ENCODE peak calls at places on chromosomes 6 and 20, in six cellular contexts. B, X, G, U, Y and W are unnamed samples.

GRCh38 chr6:13278184-13278583 is 50.2 kb downstream of the TBC1D7 start:
- DNase-seq in B (no peak), X (no peak), G (no peak), U (peak; percentile 71), Y (no peak), W (no peak)

GRCh38 chr20:33262658-33263065 is 20.4 kb upstream of the BPIFB1 start:
- DNase-seq in B (peak; percentile 82), X (no peak), G (no peak), U (no peak), Y (peak; percentile 20), W (no peak)

GRCh38 chr6:130644175-130644574 is 183.0 kb upstream of the SMLR1 start:
- DNase-seq in B (no peak), X (no peak), G (no peak), U (no peak), Y (no peak), W (no peak)

GRCh38 chr6:167702241-167702827 is 124.4 kb upstream of the AFDN start:
- DNase-seq in B (no peak), X (no peak), G (no peak), U (no peak), Y (no peak), W (no peak)

GRCh38 chr20:10680571-10680970 is 6.8 kb upstream of the JAG1 start:
- DNase-seq in B (no peak), X (no peak), G (no peak), U (no peak), Y (no peak), W (no peak)

GRCh38 chr6:161095916-161096315 is 104.3 kb downstream of the MAP3K4 start:
- DNase-seq in B (no peak), X (no peak), G (no peak), U (no peak), Y (no peak), W (no peak)

GRCh38 chr6:143778926-143779325 is 64.2 kb upstream of the LTV1 start:
- DNase-seq in B (no peak), X (no peak), G (no peak), U (no peak), Y (no peak), W (no peak)

GRCh38 chr6:6801002-6801329 is 212.4 kb downstream of the LY86 start:
- DNase-seq in B (no peak), X (no peak), G (no peak), U (no peak), Y (no peak), W (no peak)

GRCh38 chr6:9540534-9541126 is 874.2 kb downstream of the TFAP2A start:
- DNase-seq in B (peak; percentile 20), X (peak; percentile 7), G (no peak), U (no peak), Y (peak; percentile 46), W (no peak)

GRCh38 chr6:132614554-132614953 is 9.5 kb downstream of the TAAR2 start:
- DNase-seq in B (no peak), X (no peak), G (no peak), U (no peak), Y (no peak), W (no peak)

GRCh38 chr6:52253494-52253893 is 9.2 kb upstream of the IL17F start:
- DNase-seq in B (no peak), X (no peak), G (no peak), U (no peak), Y (no peak), W (no peak)

GRCh38 chr6:155521719-155522118 is 66.1 kb upstream of the NOX3 start:
- DNase-seq in B (no peak), X (no peak), G (no peak), U (no peak), Y (no peak), W (no peak)

GRCh38 chr6:85490516-85491248 is 40.8 kb downstream of the NT5E start:
- DNase-seq in B (no peak), X (no peak), G (no peak), U (peak; percentile 16), Y (no peak), W (no peak)

GRCh38 chr6:36765943-36766648 is 68.5 kb downstream of the RAB44 start:
- DNase-seq in B (peak; percentile 76), X (peak; percentile 86), G (no peak), U (peak; percentile 95), Y (peak; percentile 91), W (peak; percentile 86)

GRCh38 chr6:117267766-117268534 is 2.6 kb downstream of the VGLL2 start:
- DNase-seq in B (no peak), X (no peak), G (no peak), U (peak; percentile 75), Y (no peak), W (no peak)

GRCh38 chr6:145818796-145819195 is 4.2 kb upstream of the FBXO30 start:
- DNase-seq in B (no peak), X (no peak), G (no peak), U (no peak), Y (no peak), W (no peak)

GRCh38 chr20:46289416-46289815 is 18.9 kb downstream of the CDH22 start:
- DNase-seq in B (no peak), X (no peak), G (no peak), U (no peak), Y (no peak), W (no peak)

GRCh38 chr6:137724495-137725211 is 142.4 kb upstream of the TNFAIP3 start:
- DNase-seq in B (no peak), X (no peak), G (no peak), U (no peak), Y (no peak), W (no peak)

GRCh38 chr6:47308674-47309325 is 905 bp downstream of the TNFRSF21 start:
- DNase-seq in B (no peak), X (no peak), G (no peak), U (peak; percentile 77), Y (peak; percentile 27), W (peak; percentile 17)

GRCh38 chr6:134880487-134881190 is 69.3 kb downstream of the ALDH8A1 start:
- DNase-seq in B (no peak), X (no peak), G (no peak), U (no peak), Y (no peak), W (no peak)

GRCh38 chr20:8778387-8778786 is 290.5 kb upstream of the PLCB4 start:
- DNase-seq in B (no peak), X (no peak), G (no peak), U (no peak), Y (no peak), W (no peak)

GRCh38 chr6:31826793-31827285 is 699 bp upstream of the HSPA1B start:
- DNase-seq in B (no peak), X (peak; percentile 49), G (no peak), U (peak; percentile 62), Y (peak; percentile 78), W (peak; percentile 51)

GRCh38 chr6:37785002-37785687 is 34.4 kb upstream of the ZFAND3 start:
- DNase-seq in B (no peak), X (no peak), G (no peak), U (no peak), Y (no peak), W (no peak)

GRCh38 chr20:11902264-11902663 is 15.4 kb upstream of the BTBD3 start:
- DNase-seq in B (no peak), X (no peak), G (no peak), U (no peak), Y (no peak), W (no peak)

GRCh38 chr20:18537651-18538050 is 29.6 kb upstream of the SMIM26 start:
- DNase-seq in B (no peak), X (no peak), G (no peak), U (no peak), Y (no peak), W (no peak)

GRCh38 chr6:37628611-37629320 is 68.9 kb downstream of the MDGA1 start:
- DNase-seq in B (no peak), X (no peak), G (no peak), U (no peak), Y (no peak), W (no peak)

GRCh38 chr6:51717477-51717876 is 369.9 kb downstream of the PKHD1 start:
- DNase-seq in B (no peak), X (no peak), G (no peak), U (no peak), Y (no peak), W (no peak)

GRCh38 chr20:46126440-46127056 is 8.4 kb downstream of the CD40 start:
- DNase-seq in B (peak; percentile 74), X (no peak), G (no peak), U (no peak), Y (no peak), W (no peak)

GRCh38 chr6:15322781-15323536 is 77.1 kb downstream of the JARID2 start:
- DNase-seq in B (no peak), X (no peak), G (no peak), U (peak; percentile 43), Y (no peak), W (no peak)

GRCh38 chr6:35401514-35401913 is 50.6 kb upstream of the FANCE start:
- DNase-seq in B (no peak), X (no peak), G (no peak), U (no peak), Y (no peak), W (no peak)

GRCh38 chr6:35402856-35403191 is 49.3 kb upstream of the FANCE start:
- DNase-seq in B (no peak), X (no peak), G (no peak), U (no peak), Y (no peak), W (no peak)

GRCh38 chr6:35402136-35402855 is 49.8 kb upstream of the FANCE start:
- DNase-seq in B (peak; percentile 93), X (no peak), G (peak; percentile 51), U (no peak), Y (no peak), W (no peak)

GRCh38 chr6:35403544-35404442 is 48.3 kb upstream of the FANCE start:
- DNase-seq in B (no peak), X (no peak), G (no peak), U (no peak), Y (no peak), W (no peak)

GRCh38 chr6:35400901-35401311 is 51.2 kb upstream of the FANCE start:
- DNase-seq in B (no peak), X (no peak), G (no peak), U (no peak), Y (no peak), W (no peak)
- TF ChIP-seq POLR2A in B (no peak), X (no peak), G (no peak), U (no peak), Y (no peak), W (no peak)

GRCh38 chr20:40807094-40807623 is 118.1 kb upstream of the MAFB start:
- DNase-seq in B (no peak), X (no peak), G (no peak), U (no peak), Y (no peak), W (no peak)
- TF ChIP-seq POLR2AphosphoS5 in B (no peak), X (no peak), G (no peak), U (no peak), Y (no peak), W (no peak)

DNA sequence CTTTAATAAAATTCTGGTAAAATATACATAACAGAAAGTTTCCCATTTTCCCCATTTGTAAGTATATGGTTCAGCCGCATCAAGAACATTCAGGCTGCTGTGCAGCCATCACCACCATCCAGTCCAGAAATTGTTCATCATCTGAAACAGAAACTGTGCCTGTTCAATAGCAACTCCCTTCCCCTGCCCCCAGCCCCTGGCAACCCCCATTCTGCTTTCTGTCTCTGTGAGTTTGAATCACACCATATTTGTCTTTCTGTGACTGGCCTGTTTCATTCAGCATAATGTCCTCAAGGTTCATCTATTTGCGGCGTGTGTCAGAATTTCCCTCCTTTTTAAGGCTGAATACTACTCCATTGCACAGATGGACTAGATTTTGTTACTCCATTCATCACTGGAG is 19.1 kb downstream of the VSTM2L start:
- DNase-seq in B (no peak), X (no peak), G (peak; percentile 85), U (no peak), Y (no peak), W (no peak)
- TF ChIP-seq TAF1 in B (no peak), X (no peak), G (no peak), U (no peak), Y (no peak), W (no peak)

GRCh38 chr6:158772851-158773371 is 46.3 kb downstream of the EZR start:
- DNase-seq in B (no peak), X (no peak), G (no peak), U (no peak), Y (no peak), W (no peak)
- TF ChIP-seq POLR2A in B (no peak), X (peak; percentile 20), G (no peak), U (no peak), Y (no peak), W (no peak)